ENCODE peak calls at places on chromosomes 3 and 15, in ten cellular contexts. One of them, this sample, is unnamed.

GRCh38 chr15:58987036-58987435 is 427 bp upstream of the RNF111 start:
- DNase-seq in A549: no peak
- DNase-seq in WTC11: no peak
- DNase-seq in mesothelial cell of epicardium: no peak
- DNase-seq in GM10248: no peak
- DNase-seq in neural progenitor cell: no peak
- DNase-seq in AG10803: no peak
- DNase-seq in omental fat pad: no peak
- DNase-seq in left lung: no peak
- DNase-seq in RWPE1: no peak
- DNase-seq in this sample: no peak

GRCh38 chr3:34183114-34183513 is 384.7 kb downstream of the PDCD6IP start:
- DNase-seq in A549: no peak
- DNase-seq in WTC11: no peak
- DNase-seq in mesothelial cell of epicardium: no peak
- DNase-seq in GM10248: no peak
- DNase-seq in neural progenitor cell: no peak
- DNase-seq in AG10803: no peak
- DNase-seq in omental fat pad: no peak
- DNase-seq in left lung: no peak
- DNase-seq in RWPE1: no peak
- DNase-seq in this sample: no peak

GRCh38 chr15:52146776-52147175 is 34.2 kb upstream of the BCL2L10 start:
- DNase-seq in A549: no peak
- DNase-seq in WTC11: no peak
- DNase-seq in mesothelial cell of epicardium: no peak
- DNase-seq in GM10248: no peak
- DNase-seq in neural progenitor cell: no peak
- DNase-seq in AG10803: peak
- DNase-seq in omental fat pad: no peak
- DNase-seq in left lung: no peak
- DNase-seq in RWPE1: no peak
- DNase-seq in this sample: no peak

GRCh38 chr15:95972136-95972553 is 358.4 kb upstream of the NR2F2 start:
- DNase-seq in A549: no peak
- DNase-seq in WTC11: no peak
- DNase-seq in mesothelial cell of epicardium: no peak
- DNase-seq in GM10248: no peak
- DNase-seq in neural progenitor cell: no peak
- DNase-seq in AG10803: peak
- DNase-seq in omental fat pad: no peak
- DNase-seq in left lung: no peak
- DNase-seq in RWPE1: no peak
- DNase-seq in this sample: no peak

GRCh38 chr3:169272533-169272932 is 391.0 kb downstream of the MECOM start:
- DNase-seq in A549: no peak
- DNase-seq in WTC11: no peak
- DNase-seq in mesothelial cell of epicardium: no peak
- DNase-seq in GM10248: no peak
- DNase-seq in neural progenitor cell: no peak
- DNase-seq in AG10803: no peak
- DNase-seq in omental fat pad: no peak
- DNase-seq in left lung: no peak
- DNase-seq in RWPE1: no peak
- DNase-seq in this sample: no peak

GRCh38 chr3:146071636-146072035 is 89.3 kb downstream of the PLOD2 start:
- DNase-seq in A549: no peak
- DNase-seq in WTC11: no peak
- DNase-seq in mesothelial cell of epicardium: no peak
- DNase-seq in GM10248: no peak
- DNase-seq in neural progenitor cell: no peak
- DNase-seq in AG10803: no peak
- DNase-seq in omental fat pad: no peak
- DNase-seq in left lung: no peak
- DNase-seq in RWPE1: no peak
- DNase-seq in this sample: no peak

GRCh38 chr15:63968700-63969099 is 77.6 kb downstream of the DAPK2 start:
- DNase-seq in A549: no peak
- DNase-seq in WTC11: no peak
- DNase-seq in mesothelial cell of epicardium: no peak
- DNase-seq in GM10248: no peak
- DNase-seq in neural progenitor cell: peak
- DNase-seq in AG10803: no peak
- DNase-seq in omental fat pad: no peak
- DNase-seq in left lung: no peak
- DNase-seq in RWPE1: no peak
- DNase-seq in this sample: no peak

GRCh38 chr3:107975529-107976203 is 115.2 kb downstream of the CD47 start:
- DNase-seq in A549: no peak
- DNase-seq in WTC11: no peak
- DNase-seq in mesothelial cell of epicardium: no peak
- DNase-seq in GM10248: no peak
- DNase-seq in neural progenitor cell: no peak
- DNase-seq in AG10803: no peak
- DNase-seq in omental fat pad: no peak
- DNase-seq in left lung: no peak
- DNase-seq in RWPE1: no peak
- DNase-seq in this sample: no peak

GRCh38 chr3:59709702-59710555 is 660.1 kb upstream of the CFAP20DC start:
- DNase-seq in A549: no peak
- DNase-seq in WTC11: no peak
- DNase-seq in mesothelial cell of epicardium: no peak
- DNase-seq in GM10248: no peak
- DNase-seq in neural progenitor cell: no peak
- DNase-seq in AG10803: peak
- DNase-seq in omental fat pad: no peak
- DNase-seq in left lung: peak
- DNase-seq in RWPE1: no peak
- DNase-seq in this sample: no peak

GRCh38 chr3:133115178-133115577 is 77.0 kb downstream of the TMEM108 start:
- DNase-seq in A549: no peak
- DNase-seq in WTC11: no peak
- DNase-seq in mesothelial cell of epicardium: no peak
- DNase-seq in GM10248: no peak
- DNase-seq in neural progenitor cell: no peak
- DNase-seq in AG10803: no peak
- DNase-seq in omental fat pad: no peak
- DNase-seq in left lung: no peak
- DNase-seq in RWPE1: no peak
- DNase-seq in this sample: no peak

GRCh38 chr3:108100906-108101305 is 10.1 kb upstream of the CD47 start:
- DNase-seq in A549: no peak
- DNase-seq in WTC11: no peak
- DNase-seq in mesothelial cell of epicardium: no peak
- DNase-seq in GM10248: peak
- DNase-seq in neural progenitor cell: no peak
- DNase-seq in AG10803: no peak
- DNase-seq in omental fat pad: no peak
- DNase-seq in left lung: no peak
- DNase-seq in RWPE1: no peak
- DNase-seq in this sample: peak

GRCh38 chr3:51985063-51985462 is 1.7 kb downstream of the ACY1 start:
- DNase-seq in A549: no peak
- DNase-seq in WTC11: no peak
- DNase-seq in mesothelial cell of epicardium: no peak
- DNase-seq in GM10248: no peak
- DNase-seq in neural progenitor cell: no peak
- DNase-seq in AG10803: no peak
- DNase-seq in omental fat pad: no peak
- DNase-seq in left lung: no peak
- DNase-seq in RWPE1: no peak
- DNase-seq in this sample: no peak

GRCh38 chr15:44545934-44546802 is 9.2 kb downstream of the EIF3J start:
- DNase-seq in A549: no peak
- DNase-seq in WTC11: no peak
- DNase-seq in mesothelial cell of epicardium: no peak
- DNase-seq in GM10248: peak
- DNase-seq in neural progenitor cell: no peak
- DNase-seq in AG10803: peak
- DNase-seq in omental fat pad: no peak
- DNase-seq in left lung: no peak
- DNase-seq in RWPE1: no peak
- DNase-seq in this sample: no peak

GRCh38 chr3:32480596-32480995 is 22.1 kb downstream of the CMTM6 start:
- DNase-seq in A549: no peak
- DNase-seq in WTC11: no peak
- DNase-seq in mesothelial cell of epicardium: no peak
- DNase-seq in GM10248: no peak
- DNase-seq in neural progenitor cell: no peak
- DNase-seq in AG10803: peak
- DNase-seq in omental fat pad: no peak
- DNase-seq in left lung: no peak
- DNase-seq in RWPE1: no peak
- DNase-seq in this sample: no peak

GRCh38 chr15:82850731-82851130 is 41.3 kb downstream of the WHAMM start:
- DNase-seq in A549: no peak
- DNase-seq in WTC11: no peak
- DNase-seq in mesothelial cell of epicardium: no peak
- DNase-seq in GM10248: no peak
- DNase-seq in neural progenitor cell: no peak
- DNase-seq in AG10803: no peak
- DNase-seq in omental fat pad: no peak
- DNase-seq in left lung: no peak
- DNase-seq in RWPE1: no peak
- DNase-seq in this sample: no peak
- TF ChIP-seq CTCF in A549: no peak
- TF ChIP-seq CTCF in WTC11: no peak
- TF ChIP-seq CTCF in mesothelial cell of epicardium: no peak
- TF ChIP-seq CTCF in GM10248: no peak
- TF ChIP-seq CTCF in neural progenitor cell: no peak
- TF ChIP-seq CTCF in AG10803: no peak
- TF ChIP-seq CTCF in omental fat pad: no peak
- TF ChIP-seq CTCF in left lung: no peak
- TF ChIP-seq CTCF in RWPE1: no peak
- TF ChIP-seq CTCF in this sample: no peak

GRCh38 chr3:135051409-135051946 is 256.4 kb downstream of the EPHB1 start:
- DNase-seq in A549: no peak
- DNase-seq in WTC11: no peak
- DNase-seq in mesothelial cell of epicardium: no peak
- DNase-seq in GM10248: no peak
- DNase-seq in neural progenitor cell: no peak
- DNase-seq in AG10803: no peak
- DNase-seq in omental fat pad: no peak
- DNase-seq in left lung: no peak
- DNase-seq in RWPE1: no peak
- DNase-seq in this sample: no peak
- TF ChIP-seq CTCF in A549: no peak
- TF ChIP-seq CTCF in WTC11: no peak
- TF ChIP-seq CTCF in mesothelial cell of epicardium: no peak
- TF ChIP-seq CTCF in GM10248: no peak
- TF ChIP-seq CTCF in neural progenitor cell: no peak
- TF ChIP-seq CTCF in AG10803: no peak
- TF ChIP-seq CTCF in omental fat pad: no peak
- TF ChIP-seq CTCF in left lung: no peak
- TF ChIP-seq CTCF in RWPE1: no peak
- TF ChIP-seq CTCF in this sample: no peak

GRCh38 chr15:78396976-78397375 is 41.0 kb upstream of the IREB2 start:
- DNase-seq in A549: peak
- DNase-seq in WTC11: peak
- DNase-seq in mesothelial cell of epicardium: no peak
- DNase-seq in GM10248: no peak
- DNase-seq in neural progenitor cell: no peak
- DNase-seq in AG10803: peak
- DNase-seq in omental fat pad: no peak
- DNase-seq in left lung: peak
- DNase-seq in RWPE1: no peak
- DNase-seq in this sample: peak
- TF ChIP-seq CTCF in A549: peak
- TF ChIP-seq CTCF in WTC11: no peak
- TF ChIP-seq CTCF in mesothelial cell of epicardium: no peak
- TF ChIP-seq CTCF in GM10248: peak
- TF ChIP-seq CTCF in neural progenitor cell: peak
- TF ChIP-seq CTCF in AG10803: peak
- TF ChIP-seq CTCF in omental fat pad: no peak
- TF ChIP-seq CTCF in left lung: no peak
- TF ChIP-seq CTCF in RWPE1: no peak
- TF ChIP-seq CTCF in this sample: peak

GRCh38 chr15:60916032-60916673 is 312.9 kb downstream of the RORA start:
- DNase-seq in A549: no peak
- DNase-seq in WTC11: no peak
- DNase-seq in mesothelial cell of epicardium: no peak
- DNase-seq in GM10248: no peak
- DNase-seq in neural progenitor cell: no peak
- DNase-seq in AG10803: no peak
- DNase-seq in omental fat pad: no peak
- DNase-seq in left lung: no peak
- DNase-seq in RWPE1: no peak
- DNase-seq in this sample: no peak

GRCh38 chr15:60918234-60918964 is 310.7 kb downstream of the RORA start:
- DNase-seq in A549: no peak
- DNase-seq in WTC11: no peak
- DNase-seq in mesothelial cell of epicardium: peak
- DNase-seq in GM10248: no peak
- DNase-seq in neural progenitor cell: no peak
- DNase-seq in AG10803: no peak
- DNase-seq in omental fat pad: no peak
- DNase-seq in left lung: no peak
- DNase-seq in RWPE1: no peak
- DNase-seq in this sample: peak

GRCh38 chr15:60914360-60914759 is 314.7 kb downstream of the RORA start:
- DNase-seq in A549: no peak
- DNase-seq in WTC11: no peak
- DNase-seq in mesothelial cell of epicardium: no peak
- DNase-seq in GM10248: no peak
- DNase-seq in neural progenitor cell: no peak
- DNase-seq in AG10803: no peak
- DNase-seq in omental fat pad: no peak
- DNase-seq in left lung: no peak
- DNase-seq in RWPE1: no peak
- DNase-seq in this sample: no peak

GRCh38 chr15:60917469-60918130 is 311.5 kb downstream of the RORA start:
- DNase-seq in A549: no peak
- DNase-seq in WTC11: no peak
- DNase-seq in mesothelial cell of epicardium: no peak
- DNase-seq in GM10248: no peak
- DNase-seq in neural progenitor cell: no peak
- DNase-seq in AG10803: peak
- DNase-seq in omental fat pad: no peak
- DNase-seq in left lung: peak
- DNase-seq in RWPE1: no peak
- DNase-seq in this sample: peak

DNA sequence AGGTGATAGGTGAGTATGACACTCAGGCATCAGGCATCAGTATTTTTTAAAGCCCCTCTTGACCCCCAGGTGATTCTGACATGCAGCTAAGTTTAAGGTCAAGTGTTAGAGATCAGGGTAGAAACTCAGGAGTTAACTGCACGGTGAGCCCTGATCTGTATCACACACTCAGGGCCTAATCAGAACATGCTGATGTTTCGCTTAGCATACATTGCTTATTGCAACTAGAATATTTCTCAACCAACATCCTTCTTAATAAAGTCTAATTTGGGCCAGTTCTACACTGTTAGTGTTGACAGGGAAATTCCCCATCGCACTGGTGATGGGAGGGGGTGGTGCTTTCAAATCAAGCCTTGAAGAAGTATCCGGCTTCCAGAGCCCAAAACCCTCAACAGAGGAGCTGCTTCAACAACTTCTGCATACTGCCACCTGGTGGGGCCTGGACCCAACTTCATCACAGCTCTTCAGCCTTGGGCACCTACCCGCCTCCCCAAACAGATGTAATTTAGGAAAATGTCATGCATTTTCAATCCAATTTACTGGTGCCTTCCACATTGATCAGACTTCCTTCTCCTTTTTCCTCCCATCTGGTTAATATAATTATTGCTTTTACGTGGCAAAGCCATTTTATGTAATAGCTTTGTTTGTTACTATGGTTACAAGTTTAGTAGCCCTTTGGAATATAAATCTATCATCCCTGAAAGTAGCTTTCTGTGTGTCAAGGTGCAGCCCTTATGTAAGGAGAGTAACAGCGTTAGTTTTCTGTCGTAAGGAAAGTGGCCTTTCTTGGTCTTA is 312.2 kb downstream of the RORA start:
- DNase-seq in A549: peak
- DNase-seq in WTC11: peak
- DNase-seq in mesothelial cell of epicardium: peak
- DNase-seq in GM10248: peak
- DNase-seq in neural progenitor cell: peak
- DNase-seq in AG10803: peak
- DNase-seq in omental fat pad: peak
- DNase-seq in left lung: peak
- DNase-seq in RWPE1: peak
- DNase-seq in this sample: peak
- TF ChIP-seq CTCF in A549: peak
- TF ChIP-seq CTCF in WTC11: peak
- TF ChIP-seq CTCF in mesothelial cell of epicardium: peak
- TF ChIP-seq CTCF in GM10248: peak
- TF ChIP-seq CTCF in neural progenitor cell: peak
- TF ChIP-seq CTCF in AG10803: peak
- TF ChIP-seq CTCF in omental fat pad: no peak
- TF ChIP-seq CTCF in left lung: peak
- TF ChIP-seq CTCF in RWPE1: peak
- TF ChIP-seq CTCF in this sample: peak

This sample was measured in Calu3.